ENCODE peak calls at places on chromosomes 13 and 19, in four cellular contexts. M is GM12878, T is K562, B is HepG2. W is an unnamed sample.

GRCh38 chr19:28843771-28844492 is 369.0 kb downstream of the UQCRFS1 start:
- DNase-seq in M (no peak), T (no peak), B (no peak), W (no peak)

GRCh38 chr13:102873653-102874052 is 27.8 kb downstream of the ERCC5 start:
- DNase-seq in M (no peak), T (no peak), B (no peak), W (no peak)

GRCh38 chr19:46181386-46181774 is 33.3 kb downstream of the IGFL2 start:
- DNase-seq in M (no peak), T (no peak), B (no peak), W (no peak)

GRCh38 chr13:66313408-66313807 is 916.7 kb downstream of the PCDH9 start:
- DNase-seq in M (no peak), T (no peak), B (no peak), W (no peak)

GRCh38 chr19:14502334-14503092 is 6.6 kb upstream of the GIPC1 start:
- DNase-seq in M (no peak), T (no peak), B (peak), W (no peak)

GRCh38 chr19:5356428-5356827 is 15.8 kb upstream of the PTPRS start:
- DNase-seq in M (no peak), T (no peak), B (no peak), W (no peak)

GRCh38 chr13:75319244-75319643 is 162.7 kb downstream of the TBC1D4 start:
- DNase-seq in M (no peak), T (no peak), B (peak), W (no peak)

GRCh38 chr19:37907735-37908066 is 693 bp downstream of the SIPA1L3 start:
- DNase-seq in M (no peak), T (no peak), B (no peak), W (no peak)

GRCh38 chr13:71218960-71219359 is 648.0 kb downstream of the DACH1 start:
- DNase-seq in M (no peak), T (no peak), B (peak), W (no peak)

GRCh38 chr19:10461047-10461949 is 41.0 kb downstream of the PDE4A start:
- DNase-seq in M (peak), T (peak), B (peak), W (peak)

GRCh38 chr19:45955905-45956608 is 17.6 kb downstream of the NOVA2 start:
- DNase-seq in M (no peak), T (no peak), B (peak), W (peak)

GRCh38 chr13:97781891-97782305 is 171.6 kb upstream of the IPO5 start:
- DNase-seq in M (no peak), T (no peak), B (no peak), W (no peak)

GRCh38 chr19:23366437-23366836 is 28.8 kb downstream of the ZNF91 start:
- DNase-seq in M (no peak), T (no peak), B (no peak), W (no peak)

GRCh38 chr19:17240062-17240854 is 5.5 kb downstream of the NR2F6 start:
- DNase-seq in M (no peak), T (no peak), B (peak), W (no peak)

GRCh38 chr19:35860818-35861639 is 4.3 kb downstream of the KIRREL2 start:
- DNase-seq in M (no peak), T (peak), B (peak), W (no peak)

GRCh38 chr19:28394705-28395104 is 818.2 kb downstream of the UQCRFS1 start:
- DNase-seq in M (no peak), T (no peak), B (no peak), W (no peak)

GRCh38 chr13:99386911-99387788 is 80.0 kb upstream of the GPR183 start:
- DNase-seq in M (peak), T (peak), B (peak), W (peak)

GRCh38 chr13:113897161-113897560 is 33.3 kb upstream of the GAS6 start:
- DNase-seq in M (no peak), T (no peak), B (peak), W (no peak)

GRCh38 chr19:45361608-45362007 is 8.8 kb downstream of the ERCC2 start:
- DNase-seq in M (no peak), T (no peak), B (no peak), W (no peak)

GRCh38 chr13:84902243-84902642 is 897.0 kb downstream of the SLITRK6 start:
- DNase-seq in M (no peak), T (no peak), B (no peak), W (no peak)

GRCh38 chr19:30225615-30226463 is 146.3 kb upstream of the ZNF536 start:
- DNase-seq in M (no peak), T (no peak), B (no peak), W (no peak)

GRCh38 chr13:80022146-80022545 is 318.8 kb downstream of the SPRY2 start:
- DNase-seq in M (no peak), T (no peak), B (no peak), W (no peak)

GRCh38 chr13:32037471-32037870 is 5.9 kb downstream of the FRY start:
- DNase-seq in M (no peak), T (no peak), B (no peak), W (no peak)

GRCh38 chr19:23527797-23528196 is 132.5 kb upstream of the ZNF91 start:
- DNase-seq in M (peak), T (no peak), B (no peak), W (no peak)

GRCh38 chr19:30920238-30920637 is 429.0 kb downstream of the TSHZ3 start:
- DNase-seq in M (no peak), T (peak), B (no peak), W (no peak)

GRCh38 chr19:38993271-38993670 is 17.7 kb upstream of the FBXO17 start:
- DNase-seq in M (no peak), T (no peak), B (no peak), W (no peak)

GRCh38 chr13:45231722-45232121 is 30.9 kb upstream of the KCTD4 start:
- DNase-seq in M (no peak), T (no peak), B (no peak), W (no peak)

GRCh38 chr19:17337675-17338439 is 504 bp downstream of the GTPBP3 start:
- DNase-seq in M (no peak), T (peak), B (no peak), W (no peak)

GRCh38 chr13:98938801-98939200 is 39.1 kb downstream of the DOCK9 start:
- DNase-seq in M (no peak), T (no peak), B (no peak), W (no peak)

GRCh38 chr13:58165617-58166016 is 534.1 kb downstream of the PCDH17 start:
- DNase-seq in M (no peak), T (no peak), B (no peak), W (no peak)

GRCh38 chr19:7500811-7501450 is 12.1 kb upstream of the PEX11G start:
- DNase-seq in M (no peak), T (peak), B (peak), W (peak)

GRCh38 chr13:107211073-107211472 is 643.1 kb upstream of the ARGLU1 start:
- DNase-seq in M (no peak), T (peak), B (peak), W (peak)

GRCh38 chr19:55383279-55383788 is 758 bp downstream of the TMEM238 start:
- DNase-seq in M (no peak), T (no peak), B (no peak), W (no peak)

GRCh38 chr19:18468517-18468916 is 30.6 kb upstream of the ISYNA1 start:
- DNase-seq in M (no peak), T (no peak), B (no peak), W (no peak)

GRCh38 chr19:18470787-18471186 is 32.9 kb upstream of the ISYNA1 start:
- DNase-seq in M (no peak), T (peak), B (no peak), W (no peak)

GRCh38 chr19:18468930-18469244 is 31.0 kb upstream of the ISYNA1 start:
- DNase-seq in M (no peak), T (no peak), B (no peak), W (no peak)

GRCh38 chr19:18470153-18470552 is 32.2 kb upstream of the ISYNA1 start:
- DNase-seq in M (no peak), T (peak), B (peak), W (no peak)

GRCh38 chr19:18469245-18470107 is 31.5 kb upstream of the ISYNA1 start:
- DNase-seq in M (no peak), T (peak), B (peak), W (peak)
- TF ChIP-seq ZBTB33 in M (peak), T (peak), B (no peak), W (no peak)

DNA sequence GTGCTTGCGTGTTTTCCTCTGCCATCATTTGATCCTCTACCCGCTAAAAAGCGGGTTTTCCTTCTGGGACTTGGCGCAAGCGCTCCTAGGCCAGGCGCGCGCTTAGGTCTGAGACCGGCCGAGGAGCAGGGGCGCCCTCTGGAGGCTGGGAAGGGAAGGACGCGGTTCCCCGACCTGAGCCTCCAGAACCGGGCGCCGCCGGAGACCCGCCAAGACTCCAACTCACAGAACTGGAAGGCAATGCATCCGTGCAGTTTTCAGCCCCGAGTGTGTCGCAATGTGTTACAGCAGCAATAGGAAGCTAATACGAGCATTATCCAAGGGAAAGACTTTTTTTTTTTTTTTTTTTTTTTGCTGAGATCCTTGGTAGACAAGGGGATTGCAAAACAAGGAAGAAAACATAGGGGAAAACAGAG is 190.9 kb downstream of the COL4A1 start:
- DNase-seq in M (no peak), T (peak), B (peak), W (peak)
- TF ChIP-seq EZH2 in M (no peak), T (no peak), B (no peak), W (no peak)

DNA sequence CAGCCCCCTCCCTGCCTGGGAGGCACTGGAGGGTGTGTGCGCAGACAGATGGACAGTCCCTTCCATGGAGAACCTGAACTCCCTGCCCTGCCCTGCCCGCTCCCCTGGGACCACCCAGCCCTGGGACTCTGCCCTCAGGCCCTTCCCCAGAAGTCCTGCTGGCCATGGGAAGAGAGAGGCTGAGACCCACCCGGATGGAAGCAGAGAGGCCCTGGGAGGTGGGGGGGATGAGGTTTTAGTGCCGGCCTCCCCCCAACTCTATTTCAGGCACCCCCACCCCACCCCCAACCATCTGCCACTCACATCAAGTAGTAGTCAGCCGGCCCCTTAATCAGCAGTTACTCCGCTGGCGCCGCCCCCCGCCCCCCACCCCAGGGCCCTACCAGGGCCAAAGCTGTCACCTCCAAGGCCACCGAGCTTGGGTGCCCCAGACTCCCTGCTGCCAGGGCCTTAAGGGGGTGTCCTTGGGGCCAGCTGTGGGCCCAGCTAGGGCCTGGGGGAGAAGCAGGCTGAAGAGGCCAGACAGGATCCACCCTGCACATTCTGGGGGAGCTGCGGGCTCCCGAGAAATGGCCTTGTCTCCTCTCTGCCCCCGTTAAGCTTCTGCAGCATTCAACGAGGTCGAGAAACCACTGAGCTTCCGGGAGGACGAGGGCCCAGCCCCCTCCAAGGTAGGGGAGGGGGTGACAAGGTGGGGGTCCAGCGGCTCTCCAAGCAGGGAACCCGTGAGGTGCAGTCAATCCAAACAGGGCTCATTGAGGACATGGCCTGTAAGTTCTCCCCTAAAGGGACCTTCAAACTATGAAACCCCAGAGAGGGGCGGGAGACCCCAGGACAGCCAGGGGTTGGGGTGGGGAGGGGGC is 17.4 kb downstream of the NMRK2 start:
- DNase-seq in M (no peak), T (peak), B (no peak), W (no peak)
- TF ChIP-seq ATF3 in M (no peak), T (no peak), B (no peak), W (no peak)

GRCh38 chr19:49486710-49487276 is 615 bp upstream of the RPL13A start:
- DNase-seq in M (no peak), T (no peak), B (no peak), W (no peak)

GRCh38 chr19:49489601-49490167 is 2.3 kb downstream of the RPL13A start:
- DNase-seq in M (no peak), T (peak), B (peak), W (no peak)

GRCh38 chr19:49487277-49488045 is at the start of gene RPL13A:
- DNase-seq in M (peak), T (peak), B (peak), W (peak)

GRCh38 chr19:49488863-49489537 is 1.6 kb downstream of the RPL13A start:
- DNase-seq in M (no peak), T (no peak), B (no peak), W (no peak)

GRCh38 chr19:49488046-49488862 is 846 bp downstream of the RPL13A start:
- DNase-seq in M (no peak), T (peak), B (no peak), W (no peak)
- TF ChIP-seq ZBTB33 in M (no peak), T (no peak), B (no peak), W (no peak)

GRCh38 chr19:13024126-13024957 is 29.1 kb downstream of the NFIX start:
- DNase-seq in M (no peak), T (no peak), B (no peak), W (no peak)

GRCh38 chr19:13023666-13024065 is 28.4 kb downstream of the NFIX start:
- DNase-seq in M (no peak), T (no peak), B (no peak), W (no peak)

GRCh38 chr19:13026478-13026999 is 31.3 kb downstream of the NFIX start:
- DNase-seq in M (no peak), T (no peak), B (peak), W (no peak)

GRCh38 chr19:13025819-13026477 is 30.7 kb downstream of the NFIX start:
- DNase-seq in M (no peak), T (no peak), B (no peak), W (no peak)

GRCh38 chr19:13024958-13025653 is 29.8 kb downstream of the NFIX start:
- DNase-seq in M (no peak), T (no peak), B (no peak), W (no peak)
- TF ChIP-seq EZH2 in M (no peak), T (no peak), B (no peak), W (no peak)

GRCh38 chr19:41957838-41958366 is 1.2 kb downstream of the RABAC1 start:
- DNase-seq in M (no peak), T (peak), B (peak), W (peak)
- TF ChIP-seq ATF3 in M (no peak), T (no peak), B (no peak), W (no peak)

DNA sequence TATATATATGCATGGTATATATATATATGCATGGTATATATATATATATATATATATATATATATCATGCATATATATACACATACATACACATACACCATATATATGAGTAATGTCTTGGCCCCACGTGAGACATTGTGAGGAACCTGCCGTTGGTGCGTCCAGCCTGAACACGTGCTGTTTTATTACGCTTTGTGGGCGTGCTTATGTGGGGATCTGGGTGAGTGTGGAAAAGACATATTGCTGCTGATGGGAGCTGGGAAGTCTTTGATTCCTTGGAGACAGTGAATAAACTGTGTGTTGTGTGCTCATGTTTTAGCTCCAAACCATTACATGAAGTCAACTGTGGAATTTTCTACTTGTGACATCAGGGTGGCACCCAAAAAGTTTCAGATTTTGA is 28.9 kb downstream of the KCTD15 start:
- DNase-seq in M (no peak), T (no peak), B (no peak), W (no peak)
- TF ChIP-seq ZBTB33 in M (no peak), T (no peak), B (no peak), W (no peak)

GRCh38 chr19:32223106-32223505 is 122.3 kb upstream of the ZNF507 start:
- DNase-seq in M (no peak), T (no peak), B (no peak), W (no peak)

GRCh38 chr19:32223595-32224370 is 121.6 kb upstream of the ZNF507 start:
- DNase-seq in M (no peak), T (no peak), B (no peak), W (no peak)

GRCh38 chr19:32222594-32222993 is 122.8 kb upstream of the ZNF507 start:
- DNase-seq in M (no peak), T (no peak), B (no peak), W (no peak)

GRCh38 chr19:32227561-32228165 is 117.7 kb upstream of the ZNF507 start:
- DNase-seq in M (no peak), T (no peak), B (no peak), W (no peak)

GRCh38 chr19:32224371-32225244 is 120.8 kb upstream of the ZNF507 start:
- DNase-seq in M (no peak), T (peak), B (peak), W (no peak)
- TF ChIP-seq EZH2 in M (no peak), T (no peak), B (no peak), W (no peak)

GRCh38 chr19:48121909-48122371 is 11.3 kb upstream of the PLA2G4C start:
- DNase-seq in M (peak), T (no peak), B (no peak), W (no peak)

GRCh38 chr19:48127561-48127960 is 16.9 kb upstream of the PLA2G4C start:
- DNase-seq in M (no peak), T (no peak), B (no peak), W (no peak)

GRCh38 chr19:48122421-48122820 is 11.8 kb upstream of the PLA2G4C start:
- DNase-seq in M (no peak), T (no peak), B (no peak), W (no peak)

GRCh38 chr19:48121066-48121465 is 10.4 kb upstream of the PLA2G4C start:
- DNase-seq in M (no peak), T (no peak), B (no peak), W (no peak)

DNA sequence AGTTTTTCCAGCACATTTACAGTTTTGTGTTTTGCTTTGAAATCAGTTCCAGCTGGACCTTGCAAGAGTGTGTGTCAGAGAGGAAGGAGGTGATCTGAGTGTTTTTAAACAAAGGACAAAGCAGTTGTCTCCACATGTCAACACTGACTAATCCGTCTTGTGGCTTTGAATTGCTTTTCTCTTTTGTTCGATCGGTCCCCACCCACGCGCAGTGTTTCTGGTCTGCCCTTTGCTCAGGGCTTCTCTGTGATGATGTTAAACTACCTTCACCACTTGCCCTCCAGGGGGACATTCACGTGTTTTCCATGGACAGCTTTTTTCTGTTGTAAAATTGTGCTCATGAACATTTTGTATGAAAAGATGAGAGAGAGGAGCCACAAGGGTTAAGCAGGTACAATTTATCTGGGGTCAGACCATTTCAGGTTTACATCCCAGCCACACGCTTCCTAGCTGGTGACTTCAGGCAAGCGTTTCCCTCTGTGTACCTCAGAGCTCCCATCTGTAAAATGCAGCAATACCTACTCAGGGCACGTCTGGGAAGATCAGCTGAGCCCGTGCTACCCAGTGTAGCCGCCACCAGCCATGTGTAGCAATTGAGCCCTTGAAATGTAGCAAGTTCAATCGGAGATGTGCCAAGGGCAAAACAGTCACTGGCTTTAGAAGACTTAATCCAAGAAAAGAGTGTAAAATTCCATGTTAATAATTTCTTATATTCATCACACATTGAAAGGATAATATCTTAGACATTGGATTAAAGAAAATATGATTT is 13.5 kb upstream of the PLA2G4C start:
- DNase-seq in M (no peak), T (no peak), B (peak), W (peak)
- TF ChIP-seq ATF3 in M (no peak), T (no peak), B (no peak), W (no peak)

W was measured in HCT116.